ENCODE peak calls at places on chromosomes 6 and 20, in six cellular contexts. W, O, N, D, F and I are unnamed samples.
A peak's percentile ranks its signal among the peaks of the same experiment; 100 is the strongest.

GRCh38 chr6:40431706-40432105 is 155.5 kb downstream of the LRFN2 start:
- DNase-seq in W (no peak), O (no peak), N (no peak), D (no peak), F (no peak), I (no peak)

GRCh38 chr6:9543649-9544048 is 871.2 kb downstream of the TFAP2A start:
- DNase-seq in W (no peak), O (no peak), N (no peak), D (no peak), F (no peak), I (no peak)

GRCh38 chr6:148293181-148293995 is 49.2 kb upstream of the SASH1 start:
- DNase-seq in W (no peak), O (no peak), N (no peak), D (no peak), F (no peak), I (no peak)

GRCh38 chr20:49424536-49424935 is 57.9 kb downstream of the KCNB1 start:
- DNase-seq in W (peak; percentile 17), O (peak; percentile 7), N (no peak), D (no peak), F (no peak), I (no peak)

GRCh38 chr6:19757036-19757435 is 80.1 kb upstream of the ID4 start:
- DNase-seq in W (no peak), O (peak; percentile 18), N (no peak), D (no peak), F (no peak), I (no peak)

GRCh38 chr6:42453649-42454427 is 2.1 kb upstream of the TRERF1 start:
- DNase-seq in W (peak; percentile 67), O (no peak), N (no peak), D (no peak), F (peak; percentile 42), I (peak; percentile 70)

GRCh38 chr6:99603421-99604160 is 3.0 kb upstream of the PRDM13 start:
- DNase-seq in W (no peak), O (no peak), N (peak; percentile 14), D (no peak), F (no peak), I (no peak)

GRCh38 chr6:105667061-105667460 is 264.2 kb upstream of the PREP start:
- DNase-seq in W (no peak), O (no peak), N (no peak), D (no peak), F (no peak), I (no peak)

GRCh38 chr6:160227769-160228161 is 30.9 kb downstream of the SLC22A2 start:
- DNase-seq in W (no peak), O (no peak), N (no peak), D (no peak), F (no peak), I (no peak)

GRCh38 chr6:14966111-14966901 is 279.6 kb upstream of the JARID2 start:
- DNase-seq in W (no peak), O (peak; percentile 34), N (no peak), D (no peak), F (no peak), I (no peak)

GRCh38 chr20:38147751-38148150 is 17.3 kb downstream of the TGM2 start:
- DNase-seq in W (no peak), O (no peak), N (no peak), D (no peak), F (no peak), I (no peak)

GRCh38 chr20:45987108-45987780 is 15.2 kb upstream of the ZNF335 start:
- DNase-seq in W (no peak), O (peak; percentile 79), N (peak; percentile 83), D (peak; percentile 68), F (peak; percentile 69), I (peak; percentile 82)

GRCh38 chr20:24770628-24771556 is 178.2 kb upstream of the CST7 start:
- DNase-seq in W (no peak), O (no peak), N (no peak), D (no peak), F (no peak), I (no peak)